ENCODE peak calls at places on chromosomes 13 and 19, in seven cellular contexts. M, C, Q, H, G, Z and L are unnamed samples. For H3K9me3, the result is how much of the 10 kb centered on the place peaks cover.

GRCh38 chr13:41563501-41564001 is 106.2 kb downstream of the RGCC start:
- DNase-seq in Q (no peak), Z (no peak), M (peak), G (no peak), C (peak), H (no peak), L (no peak)

GRCh38 chr19:39144487-39145071 is 19.0 kb downstream of the PAK4 start:
- DNase-seq in M (peak), C (no peak), H (no peak), Z (no peak), Q (no peak), G (peak), L (no peak)

GRCh38 chr13:98930014-98930625 is 47.7 kb downstream of the DOCK9 start:
- DNase-seq in Q (no peak), G (no peak), H (no peak), Z (no peak), C (no peak), M (peak), L (no peak)

GRCh38 chr19:12648088-12648487 is 18.5 kb downstream of the MAN2B1 start:
- DNase-seq in H (no peak), G (peak), C (no peak), Z (no peak), M (no peak), Q (no peak), L (no peak)

GRCh38 chr19:17846146-17846545 is 1.6 kb downstream of the JAK3 start:
- DNase-seq in H (no peak), M (no peak), G (no peak), C (no peak), Z (no peak), Q (no peak), L (no peak)

GRCh38 chr13:48950507-48950886 is 25.2 kb upstream of the FNDC3A start:
- DNase-seq in M (no peak), Q (no peak), H (no peak), Z (no peak), C (no peak), G (no peak), L (no peak)

GRCh38 chr13:43470610-43471009 is 316.2 kb downstream of the ENOX1 start:
- DNase-seq in H (no peak), Z (no peak), M (no peak), Q (no peak), C (no peak), G (no peak), L (no peak)

GRCh38 chr19:28334419-28334818 is 878.5 kb downstream of the UQCRFS1 start:
- DNase-seq in M (no peak), Z (no peak), H (no peak), C (no peak), G (no peak), Q (no peak), L (no peak)

GRCh38 chr13:97492684-97493371 is 58.9 kb downstream of the RAP2A start:
- DNase-seq in H (no peak), C (no peak), M (no peak), G (no peak), Z (no peak), Q (no peak), L (no peak)

GRCh38 chr13:95896302-95896701 is 156.9 kb downstream of the UGGT2 start:
- DNase-seq in G (no peak), C (no peak), H (no peak), Z (no peak), M (peak), Q (no peak), L (no peak)

GRCh38 chr19:49441960-49442350 is 628 bp upstream of the SLC17A7 start:
- DNase-seq in G (no peak), Q (no peak), H (no peak), Z (no peak), C (no peak), M (no peak), L (no peak)

DNA sequence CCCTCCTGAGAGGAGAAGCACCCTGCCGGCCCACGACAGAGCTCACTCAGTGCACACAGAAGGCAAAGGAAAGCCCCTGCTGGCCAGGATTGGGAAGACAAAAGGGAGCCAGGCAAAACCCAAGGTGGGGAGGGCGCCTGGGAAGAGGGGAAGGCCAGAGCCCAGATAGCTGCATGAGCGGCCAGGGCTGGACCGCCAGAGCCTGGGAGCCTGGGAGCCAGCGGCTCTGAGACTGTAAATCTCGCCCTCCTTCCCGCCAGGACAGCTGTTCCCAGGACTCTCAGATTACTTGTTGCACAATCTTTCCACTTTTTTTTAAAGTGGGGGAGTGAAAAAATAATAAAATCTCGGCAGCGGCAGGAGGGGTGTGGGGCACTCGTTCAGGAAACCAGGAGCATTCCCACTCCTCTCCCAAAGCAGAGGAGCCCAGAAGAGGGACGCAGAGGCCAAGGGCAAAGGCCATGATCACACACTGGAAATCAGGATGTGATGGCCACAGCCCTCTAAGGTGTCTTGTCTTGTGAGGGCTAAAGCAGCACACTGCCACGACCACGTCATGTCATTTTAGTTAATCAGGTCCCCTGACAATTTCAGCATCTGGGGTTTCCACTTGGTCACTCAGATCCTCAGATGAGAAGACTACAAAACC is 19.6 kb upstream of the EPHX3 start:
- DNase-seq in H (peak), M (peak), C (peak), Z (peak), Q (peak), G (peak), L (no peak)
- H3K27ac ChIP-seq in H (peak), M (peak), C (peak), Z (peak), Q (peak), G (peak), L (no peak)

DNA sequence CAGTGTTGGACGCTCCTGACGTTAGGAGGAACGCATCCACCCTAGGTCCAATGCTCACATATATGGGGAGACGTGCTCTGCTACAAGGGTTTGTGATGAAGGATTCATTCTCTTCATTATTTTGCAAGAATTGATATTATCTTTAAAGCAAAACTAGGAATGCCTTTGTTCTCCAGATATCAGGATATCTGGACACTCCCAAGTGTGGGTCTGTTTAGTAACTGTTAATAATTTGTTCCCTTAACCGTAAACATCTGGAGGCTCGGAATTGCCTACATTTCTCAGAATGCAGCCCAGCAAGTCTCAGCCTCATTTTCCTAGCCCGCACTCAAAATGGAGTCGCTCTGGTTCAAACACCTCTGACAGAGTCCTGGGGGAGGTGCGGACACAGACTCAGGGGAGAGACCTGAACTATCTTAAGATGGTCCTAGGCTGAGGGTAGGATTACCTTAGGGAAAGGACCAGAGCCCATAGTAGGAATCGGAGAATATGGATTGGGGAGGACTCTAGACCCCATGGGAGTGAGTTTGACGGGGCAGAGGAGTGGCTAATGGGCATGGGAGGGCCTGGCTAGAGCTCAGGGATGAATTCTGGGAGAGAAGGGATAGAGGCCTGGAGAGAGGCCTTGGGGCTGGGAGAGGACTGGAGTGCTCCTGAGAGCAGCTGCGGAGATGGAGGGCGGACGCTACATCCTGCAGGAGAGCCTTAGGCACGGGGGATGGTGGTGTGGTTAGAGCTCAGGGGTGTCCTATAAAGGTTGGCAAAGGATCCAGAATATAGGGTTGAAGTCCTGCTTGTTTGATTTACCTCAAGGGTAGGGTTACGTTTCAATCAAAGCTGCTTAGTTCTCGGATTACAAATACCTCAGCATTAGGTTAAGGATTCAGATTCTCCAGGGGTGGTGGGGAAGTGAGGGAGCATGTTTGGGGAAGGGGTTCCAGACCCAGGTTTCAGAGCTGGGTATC is 43.2 kb downstream of the ZNF331 start:
- DNase-seq in G (no peak), M (no peak), Q (no peak), C (no peak), Z (no peak), H (no peak), L (no peak)
- H3K9me3 ChIP-seq in G (under half), M (under half), Q (under half), C (half or more), Z (under half), H (under half), L (under half)

GRCh38 chr13:50474094-50474654 is 369.3 kb downstream of the DLEU7 start:
- DNase-seq in Q (no peak), G (no peak), M (no peak), H (no peak), Z (no peak), C (no peak), L (no peak)
- H3K4me3 ChIP-seq in Q (no peak), G (no peak), M (no peak), H (no peak), Z (no peak), C (no peak), L (no peak)

DNA sequence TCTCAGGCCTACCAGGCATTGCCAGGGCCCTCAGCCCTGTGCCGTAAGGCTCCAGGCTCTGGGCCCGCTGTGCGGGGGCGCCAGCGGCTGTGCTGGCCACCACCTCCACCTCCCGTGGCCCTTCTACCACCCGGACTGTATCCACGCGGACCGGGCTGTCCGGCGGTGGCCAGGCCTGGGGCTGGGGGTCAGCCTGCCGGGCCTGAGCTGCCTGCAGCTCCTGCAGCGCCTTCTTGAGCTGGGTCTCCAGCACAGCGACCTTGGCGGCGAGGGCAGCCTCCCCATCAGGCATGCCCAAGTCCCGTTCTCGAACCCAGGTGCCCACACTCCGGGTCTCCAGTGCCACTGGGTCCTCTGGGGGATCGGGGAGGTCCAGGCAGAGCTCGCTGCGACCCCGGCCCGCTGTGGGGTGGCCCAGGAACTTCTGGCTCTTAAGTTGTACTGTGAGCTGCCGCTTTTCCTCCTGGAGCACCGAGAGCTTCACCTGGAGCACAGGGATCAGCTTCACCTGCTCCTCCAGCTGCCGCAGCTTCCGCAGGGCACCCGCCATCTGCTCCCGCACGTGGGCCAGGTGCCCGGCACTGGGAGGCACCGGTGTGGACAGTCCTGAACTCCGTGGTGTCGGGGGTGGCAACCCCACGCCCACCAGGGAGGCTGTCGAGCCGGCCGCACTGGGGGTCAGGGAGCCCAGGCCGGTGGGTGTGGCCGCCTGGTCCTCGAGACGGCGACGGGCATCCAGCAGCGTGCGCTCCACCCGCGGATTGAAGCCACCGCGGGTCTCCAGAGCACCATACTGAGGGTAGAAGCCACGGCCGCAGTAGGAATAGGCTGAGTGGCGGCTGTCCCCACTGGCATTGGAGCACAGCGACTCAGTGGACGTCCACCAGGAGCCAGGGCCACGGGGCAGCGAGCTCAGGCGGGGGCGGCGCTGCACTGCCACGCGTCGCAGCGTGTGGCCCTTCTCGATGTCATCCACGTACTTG is 4.1 kb downstream of the KANK2 start:
- DNase-seq in H (no peak), Q (no peak), C (no peak), G (no peak), Z (no peak), M (no peak), L (no peak)
- H3K27ac ChIP-seq in H (peak), Q (peak), C (no peak), G (no peak), Z (peak), M (no peak), L (no peak)

DNA sequence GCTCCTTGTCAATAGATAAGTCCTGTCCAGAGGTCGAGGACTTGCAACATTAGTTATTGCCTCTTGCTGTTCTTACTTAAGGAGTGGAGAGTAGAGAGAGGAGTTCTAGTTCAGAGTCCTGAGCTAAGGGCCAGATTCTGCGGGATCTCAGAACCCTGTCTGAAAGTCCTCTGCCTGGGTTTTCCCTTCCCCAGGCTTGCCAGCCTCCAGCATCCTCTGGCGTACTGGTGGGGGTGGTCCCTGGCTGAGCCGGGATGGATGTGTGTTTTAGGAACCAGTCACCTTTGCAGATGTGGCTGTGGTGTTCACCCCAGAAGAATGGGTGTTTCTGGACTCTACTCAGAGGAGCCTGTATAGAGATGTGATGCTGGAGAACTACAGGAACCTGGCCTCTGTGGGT is 26.0 kb downstream of the ZNF333 start:
- DNase-seq in G (no peak), H (no peak), Z (no peak), C (no peak), Q (no peak), M (no peak), L (no peak)
- H3K9me3 ChIP-seq in G (under half), H (under half), Z (half or more), C (under half), Q (under half), M (under half), L (under half)

GRCh38 chr13:112062047-112062618 is 4.8 kb upstream of the SOX1 start:
- DNase-seq in Z (no peak), M (no peak), H (no peak), C (no peak), Q (no peak), G (no peak), L (no peak)

GRCh38 chr13:112063309-112063626 is 3.7 kb upstream of the SOX1 start:
- DNase-seq in G (no peak), Z (no peak), C (no peak), M (no peak), Q (no peak), H (no peak), L (no peak)

GRCh38 chr13:112064222-112064621 is 2.7 kb upstream of the SOX1 start:
- DNase-seq in G (no peak), H (no peak), Q (no peak), Z (no peak), M (no peak), C (no peak), L (no peak)

GRCh38 chr13:112062619-112063308 is 4.2 kb upstream of the SOX1 start:
- DNase-seq in G (no peak), Z (no peak), C (no peak), M (no peak), Q (no peak), H (no peak), L (no peak)

GRCh38 chr13:112063807-112064206 is 3.1 kb upstream of the SOX1 start:
- DNase-seq in Z (no peak), M (no peak), C (no peak), H (no peak), Q (no peak), G (no peak), L (no peak)
- H3K4me3 ChIP-seq in Z (no peak), M (no peak), C (no peak), H (no peak), Q (no peak), G (no peak), L (no peak)

GRCh38 chr19:57334191-57334590 is 13.9 kb downstream of the ZNF543 start:
- DNase-seq in Z (peak), C (no peak), M (no peak), H (no peak), G (no peak), Q (no peak), L (no peak)
- H3K27ac ChIP-seq in Z (peak), C (no peak), M (no peak), H (no peak), G (no peak), Q (no peak), L (no peak)

GRCh38 chr19:36449059-36449670 is 30.7 kb upstream of the ZFP82 start:
- DNase-seq in Q (no peak), M (no peak), Z (no peak), H (no peak), G (no peak), C (peak), L (no peak)
- H3K9me3 ChIP-seq in Q (under half), M (under half), Z (half or more), H (under half), G (under half), C (half or more), L (under half)

GRCh38 chr13:21078501-21078900 is 17.1 kb upstream of the LATS2 start:
- DNase-seq in M (peak), Z (no peak), H (no peak), G (no peak), Q (no peak), C (no peak), L (no peak)

GRCh38 chr13:21076265-21076653 is 14.9 kb upstream of the LATS2 start:
- DNase-seq in C (no peak), H (no peak), M (no peak), Q (no peak), G (no peak), Z (no peak), L (no peak)

GRCh38 chr13:21077360-21078353 is 16.3 kb upstream of the LATS2 start:
- DNase-seq in H (no peak), M (no peak), Q (no peak), Z (no peak), C (no peak), G (no peak), L (no peak)

GRCh38 chr13:21074601-21075302 is 13.4 kb upstream of the LATS2 start:
- DNase-seq in Z (no peak), H (no peak), M (peak), Q (no peak), G (no peak), C (no peak), L (no peak)

GRCh38 chr13:21075303-21076264 is 14.2 kb upstream of the LATS2 start:
- DNase-seq in H (no peak), G (peak), M (peak), Q (peak), Z (no peak), C (no peak), L (no peak)
- H3K4me3 ChIP-seq in H (peak), G (no peak), M (peak), Q (peak), Z (peak), C (peak), L (peak)

DNA sequence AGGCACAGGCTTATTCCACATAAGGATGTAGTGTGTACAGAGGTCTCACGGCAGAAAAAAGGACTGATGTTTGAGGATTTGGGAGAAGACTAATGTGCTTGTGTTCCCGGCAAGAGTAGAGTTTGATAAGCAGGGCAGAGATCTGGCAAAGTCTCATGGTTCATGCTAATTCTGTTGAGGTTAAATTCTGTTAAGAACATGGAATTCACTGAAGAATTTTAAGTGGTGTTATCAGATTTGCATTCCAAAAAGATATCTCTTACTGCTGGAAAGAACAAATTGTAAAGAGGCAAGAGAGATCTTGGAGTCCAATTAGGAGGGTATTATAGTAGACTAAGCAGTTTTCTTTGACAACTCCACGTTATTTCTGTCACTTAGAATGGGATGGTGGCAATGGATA is 348.3 kb downstream of the TDRD3 start:
- DNase-seq in H (no peak), G (no peak), C (no peak), Z (no peak), Q (no peak), M (no peak), L (no peak)
- H3K27ac ChIP-seq in H (no peak), G (no peak), C (no peak), Z (no peak), Q (no peak), M (no peak), L (no peak)